ENCODE peak calls at places on chromosomes 6 and 20, in six cellular contexts. W is IMR-90, O is H1, X is neuronal stem cell, J is mesenchymal stem cell, V is trophoblast cell. Y is an unnamed sample. For H3K4me1, the result is how much of the 10 kb centered on the place peaks cover.

GRCh38 chr6:144410059-144410458 is 124.9 kb downstream of the UTRN start:
- DNase-seq in V (no peak), J (no peak), X (no peak), O (no peak), W (no peak), Y (no peak)

GRCh38 chr20:20497242-20497985 is 129.5 kb downstream of the INSM1 start:
- DNase-seq in X (no peak), W (no peak), V (no peak), O (no peak), J (no peak), Y (no peak)

GRCh38 chr6:84882768-84883766 is 118.7 kb upstream of the TBX18 start:
- DNase-seq in O (no peak), J (no peak), V (no peak), X (no peak), W (no peak), Y (no peak)

GRCh38 chr6:160378886-160379285 is 30.7 kb downstream of the SLC22A3 start:
- DNase-seq in V (no peak), W (no peak), O (no peak), X (no peak), J (no peak), Y (no peak)

GRCh38 chr6:113103618-113104390 is 753.3 kb upstream of the MARCKS start:
- DNase-seq in V (no peak), O (no peak), X (no peak), J (peak), W (peak), Y (no peak)

GRCh38 chr6:33692760-33693158 is 18.7 kb downstream of the UQCC2 start:
- DNase-seq in O (no peak), J (peak), X (no peak), W (peak), V (no peak), Y (no peak)

GRCh38 chr6:119533603-119534279 is 184.2 kb upstream of the MAN1A1 start:
- DNase-seq in X (no peak), W (peak), V (no peak), J (peak), O (no peak), Y (no peak)

GRCh38 chr20:13681248-13682125 is 42.8 kb upstream of the TASP1 start:
- DNase-seq in J (no peak), V (peak), O (no peak), W (no peak), X (no peak), Y (no peak)

GRCh38 chr6:149905371-149905910 is 7.5 kb upstream of the RAET1E start:
- DNase-seq in V (no peak), W (no peak), X (no peak), J (no peak), O (no peak), Y (no peak)

GRCh38 chr6:14211596-14211961 is 94.0 kb downstream of the CD83 start:
- DNase-seq in W (peak), X (peak), V (no peak), O (no peak), J (peak), Y (peak)

GRCh38 chr6:5111626-5112025 is 26.5 kb downstream of the PPP1R3G start:
- DNase-seq in O (no peak), V (no peak), X (no peak), W (no peak), J (no peak), Y (no peak)

GRCh38 chr6:41371461-41371991 is 36.1 kb downstream of the NCR2 start:
- DNase-seq in X (peak), J (peak), W (peak), O (peak), V (no peak), Y (peak)

GRCh38 chr6:101001012-101001411 is 119.9 kb upstream of the ASCC3 start:
- DNase-seq in X (no peak), W (no peak), J (no peak), V (no peak), O (no peak), Y (no peak)

GRCh38 chr6:52317841-52318581 is 33.5 kb upstream of the MCM3 start:
- DNase-seq in X (no peak), W (peak), J (peak), O (no peak), V (peak), Y (no peak)

GRCh38 chr6:53679446-53679933 is 13.9 kb upstream of the KLHL31 start:
- DNase-seq in V (no peak), X (no peak), J (peak), O (peak), W (peak), Y (peak)

GRCh38 chr20:57985278-57985677 is 243.2 kb downstream of the ANKRD60 start:
- DNase-seq in W (no peak), J (no peak), V (no peak), O (no peak), X (no peak), Y (no peak)

GRCh38 chr6:1600063-1600763 is 9.5 kb upstream of the FOXC1 start:
- DNase-seq in X (no peak), W (no peak), O (no peak), V (no peak), J (no peak), Y (no peak)

GRCh38 chr6:102918161-102918560 is 1524.7 kb downstream of the GRIK2 start:
- DNase-seq in X (no peak), J (no peak), V (no peak), O (no peak), W (no peak), Y (no peak)

GRCh38 chr6:7236312-7237209 is 76.4 kb downstream of the SSR1 start:
- DNase-seq in V (no peak), X (no peak), J (no peak), W (no peak), O (no peak), Y (no peak)

GRCh38 chr6:136250686-136251008 is 536 bp upstream of the MTFR2 start:
- DNase-seq in X (no peak), J (no peak), V (peak), W (no peak), O (no peak), Y (no peak)

GRCh38 chr6:169620171-169621125 is 81.4 kb downstream of the WDR27 start:
- DNase-seq in O (no peak), W (peak), V (peak), J (peak), X (no peak), Y (no peak)

GRCh38 chr20:2022163-2022562 is 28.3 kb upstream of the PDYN start:
- DNase-seq in W (no peak), V (no peak), O (no peak), X (no peak), J (no peak), Y (no peak)

GRCh38 chr20:45248609-45249008 is 5.8 kb downstream of the SLPI start:
- DNase-seq in W (no peak), V (no peak), J (no peak), O (no peak), X (no peak), Y (no peak)

GRCh38 chr6:107340881-107341280 is 118.5 kb downstream of the PDSS2 start:
- DNase-seq in O (no peak), J (no peak), W (no peak), V (no peak), X (no peak), Y (no peak)

GRCh38 chr6:82017316-82017715 is 230.2 kb downstream of the IBTK start:
- DNase-seq in J (peak), O (no peak), X (peak), W (peak), V (peak), Y (peak)

GRCh38 chr20:47989957-47990356 is 204.7 kb upstream of the SULF2 start:
- DNase-seq in X (no peak), V (no peak), O (no peak), W (no peak), J (peak), Y (no peak)

GRCh38 chr6:3088853-3089445 is 20.7 kb downstream of the RIPK1 start:
- DNase-seq in O (no peak), J (no peak), W (peak), V (no peak), X (no peak), Y (no peak)

GRCh38 chr20:45842169-45842812 is 8.7 kb downstream of the SNX21 start:
- DNase-seq in W (peak), O (no peak), J (peak), X (no peak), V (no peak), Y (no peak)

GRCh38 chr20:61877776-61878477 is 187.8 kb downstream of the TAF4 start:
- DNase-seq in O (no peak), J (no peak), W (no peak), X (no peak), V (no peak), Y (no peak)
- H3K18ac ChIP-seq in O (no peak), J (no peak), W (no peak), X (peak), V (no peak), Y (no peak)

DNA sequence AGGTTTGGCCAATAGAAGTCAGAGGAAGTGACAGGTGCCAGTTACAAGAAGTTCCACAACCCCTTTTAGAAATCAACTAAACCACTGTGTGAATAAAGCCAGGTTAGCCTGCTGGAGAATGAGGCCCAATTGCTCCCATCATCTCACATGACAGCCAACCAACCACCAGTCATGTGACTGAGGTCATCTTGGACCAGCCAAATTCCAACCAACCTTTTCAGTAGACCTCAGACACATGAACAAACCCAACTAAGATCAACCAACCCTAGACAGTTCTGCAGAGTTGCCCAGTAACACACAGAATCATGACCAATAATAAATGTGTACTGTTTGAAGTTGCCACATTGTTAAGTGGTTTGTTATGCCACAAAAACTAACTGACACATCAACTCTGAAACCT is 44.6 kb upstream of the GGTLC1 start:
- DNase-seq in J (no peak), O (no peak), W (no peak), X (no peak), V (no peak), Y (no peak)
- H2AFZ ChIP-seq in J (no peak), O (no peak), W (no peak), X (no peak), V (no peak), Y (no peak)

GRCh38 chr6:4103929-4104328 is 25.0 kb upstream of the FAM217A start:
- DNase-seq in V (peak), X (no peak), W (no peak), O (no peak), J (no peak), Y (no peak)

GRCh38 chr6:4102687-4103244 is 23.8 kb upstream of the FAM217A start:
- DNase-seq in X (no peak), V (no peak), O (no peak), W (no peak), J (no peak), Y (no peak)

GRCh38 chr6:4107873-4108272 is 27.5 kb downstream of the ECI2 start:
- DNase-seq in W (no peak), V (no peak), J (no peak), O (no peak), X (no peak), Y (no peak)

GRCh38 chr6:4108561-4109093 is 26.7 kb downstream of the ECI2 start:
- DNase-seq in W (no peak), O (no peak), V (no peak), X (no peak), J (no peak), Y (no peak)

DNA sequence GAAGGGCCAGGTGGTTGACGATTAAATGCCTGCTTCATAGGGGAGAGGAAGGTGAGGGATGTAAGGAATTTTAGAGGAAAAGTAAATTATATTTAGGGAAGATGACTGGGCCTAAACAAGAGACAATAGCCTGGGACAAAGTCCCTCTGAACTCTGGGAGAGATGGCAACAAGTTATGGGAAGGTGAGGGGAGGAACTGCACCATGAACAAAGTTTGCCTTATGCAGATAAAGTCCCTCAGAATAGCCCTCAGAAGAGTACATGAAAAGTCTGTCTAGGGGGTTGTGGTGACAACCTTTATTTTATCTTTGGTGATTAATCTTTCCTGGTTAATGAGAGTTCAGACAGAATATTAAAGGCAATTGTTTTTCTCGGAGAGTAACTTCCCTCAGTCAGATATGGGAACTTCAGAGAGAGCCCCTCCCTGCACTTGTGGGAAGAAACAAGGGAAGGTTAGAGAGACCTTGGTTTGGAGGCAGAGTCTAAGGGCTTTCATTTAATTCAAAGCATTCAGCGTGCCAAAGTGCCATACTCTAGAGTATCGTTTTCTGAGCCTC is 27.1 kb upstream of the FAM217A start:
- DNase-seq in V (no peak), O (no peak), W (no peak), J (no peak), X (no peak), Y (no peak)
- H3K4me1 ChIP-seq in V (under half), O (under half), W (under half), J (under half), X (under half), Y (under half)

GRCh38 chr6:73521351-73522254 is 771 bp upstream of the EEF1A1 start:
- DNase-seq in V (peak), W (peak), O (peak), J (peak), X (no peak), Y (no peak)

GRCh38 chr6:73516712-73517489 is 3.9 kb downstream of the EEF1A1 start:
- DNase-seq in J (peak), X (no peak), O (no peak), V (no peak), W (peak), Y (no peak)

GRCh38 chr6:73523434-73524123 is 2.7 kb upstream of the EEF1A1 start:
- DNase-seq in W (peak), O (peak), V (peak), X (no peak), J (no peak), Y (peak)

GRCh38 chr6:73519943-73520687 is 717 bp downstream of the EEF1A1 start:
- DNase-seq in O (peak), V (peak), J (peak), W (peak), X (no peak), Y (peak)

DNA sequence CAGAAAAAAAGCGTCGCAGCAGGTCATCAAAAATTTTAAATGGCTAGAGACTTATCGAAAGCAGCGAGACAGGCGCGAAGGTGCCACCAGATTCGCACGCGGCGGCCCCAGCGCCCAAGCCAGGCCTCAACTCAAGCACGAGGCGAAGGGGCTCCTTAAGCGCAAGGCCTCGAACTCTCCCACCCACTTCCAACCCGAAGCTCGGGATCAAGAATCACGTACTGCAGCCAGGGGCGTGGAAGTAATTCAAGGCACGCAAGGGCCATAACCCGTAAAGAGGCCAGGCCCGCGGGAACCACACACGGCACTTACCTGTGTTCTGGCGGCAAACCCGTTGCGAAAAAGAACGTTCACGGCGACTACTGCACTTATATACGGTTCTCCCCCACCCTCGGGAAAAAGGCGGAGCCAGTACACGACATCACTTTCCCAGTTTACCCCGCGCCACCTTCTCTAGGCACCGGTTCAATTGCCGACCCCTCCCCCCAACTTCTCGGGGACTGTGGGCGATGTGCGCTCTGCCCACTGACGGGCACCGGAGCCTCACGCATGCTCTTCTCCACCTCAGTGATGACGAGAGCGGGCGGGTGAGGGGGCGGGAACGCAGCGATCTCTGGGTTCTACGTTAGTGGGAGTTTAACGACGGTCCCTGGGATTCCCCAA is at the start of gene EEF1A1:
- DNase-seq in O (peak), X (peak), J (peak), W (peak), V (peak), Y (peak)
- H3K18ac ChIP-seq in O (peak), X (peak), J (peak), W (peak), V (peak), Y (peak)

DNA sequence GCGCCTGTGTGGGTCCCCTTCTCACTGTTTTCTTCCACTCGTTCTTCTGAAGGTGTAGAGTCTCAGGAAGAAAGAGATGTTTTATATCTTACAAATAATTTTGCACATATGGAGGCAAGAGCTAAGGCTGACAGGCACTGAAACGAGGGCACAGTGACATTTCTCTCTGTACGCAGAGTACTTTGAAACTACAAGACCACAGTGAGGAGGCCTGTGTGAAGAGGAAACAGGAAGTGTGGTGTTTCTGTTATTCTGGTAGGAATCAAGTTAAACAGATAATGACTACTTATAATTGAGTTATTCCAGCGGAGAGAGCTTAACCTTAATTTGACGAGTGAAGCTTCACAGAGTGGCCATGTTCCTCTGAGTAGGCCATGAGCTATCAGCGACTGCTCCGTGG is 4.8 kb downstream of the CDH4 start:
- DNase-seq in O (no peak), V (no peak), X (no peak), J (no peak), W (no peak), Y (no peak)
- H2AFZ ChIP-seq in O (no peak), V (no peak), X (no peak), J (no peak), W (no peak), Y (no peak)

GRCh38 chr6:38269773-38270172 is 370.0 kb downstream of the BTBD9 start:
- DNase-seq in W (no peak), O (no peak), V (no peak), J (peak), X (no peak), Y (no peak)

GRCh38 chr6:38272222-38272621 is 367.5 kb downstream of the BTBD9 start:
- DNase-seq in O (no peak), X (no peak), W (no peak), J (no peak), V (no peak), Y (no peak)

GRCh38 chr6:38273325-38273724 is 366.4 kb downstream of the BTBD9 start:
- DNase-seq in O (no peak), V (no peak), J (peak), X (no peak), W (peak), Y (no peak)

GRCh38 chr6:38270367-38270766 is 369.4 kb downstream of the BTBD9 start:
- DNase-seq in W (no peak), O (no peak), J (no peak), V (no peak), X (no peak), Y (no peak)

DNA sequence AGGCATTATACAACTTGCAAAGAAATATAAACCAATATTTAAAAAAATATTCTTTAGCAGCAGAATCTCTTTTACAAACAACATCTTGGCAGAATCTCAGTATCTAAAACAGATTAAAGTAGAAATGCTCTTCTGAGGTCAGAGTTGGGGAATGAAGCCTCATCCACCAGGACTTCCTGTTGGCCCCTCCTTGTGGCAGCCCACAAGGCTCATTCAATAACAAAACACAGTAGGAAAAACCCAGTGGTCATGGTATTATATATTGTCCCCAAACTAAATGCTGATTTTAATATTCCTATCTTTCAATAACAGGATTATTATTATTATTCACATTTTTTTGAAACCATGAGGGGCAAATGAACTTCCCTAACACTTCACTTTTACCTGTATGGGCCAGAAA is 368.6 kb downstream of the BTBD9 start:
- DNase-seq in J (peak), V (no peak), W (peak), O (no peak), X (no peak), Y (no peak)
- H3K4me1 ChIP-seq in J (under half), V (under half), W (under half), O (under half), X (under half), Y (under half)

GRCh38 chr20:38604873-38605303 is 3.3 kb downstream of the ARHGAP40 start:
- DNase-seq in V (no peak), W (peak), X (peak), J (peak), O (no peak), Y (no peak)
- H3K18ac ChIP-seq in V (no peak), W (no peak), X (no peak), J (no peak), O (no peak), Y (no peak)

DNA sequence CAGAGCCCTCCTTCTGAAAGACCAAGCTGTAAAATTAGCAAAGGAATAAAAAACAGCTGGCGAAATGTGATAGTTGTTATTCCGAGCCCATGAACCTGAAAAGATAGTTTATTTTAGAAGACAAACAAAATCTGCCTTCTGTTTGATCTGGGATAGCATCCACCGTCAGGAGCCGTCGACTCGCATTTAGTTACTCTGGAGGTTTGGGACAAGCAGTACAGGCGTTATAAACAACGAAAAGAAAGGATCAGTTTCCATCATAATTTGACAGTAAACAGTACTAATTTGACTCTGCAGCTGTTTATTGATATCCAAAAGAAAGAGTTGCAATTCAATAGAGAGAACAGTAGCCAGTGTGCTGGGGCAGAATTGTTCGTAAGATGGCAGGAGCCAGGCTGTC is 161.3 kb downstream of the CLIC5 start:
- DNase-seq in O (no peak), J (no peak), W (no peak), X (no peak), V (no peak), Y (no peak)
- H2AFZ ChIP-seq in O (no peak), J (no peak), W (no peak), X (no peak), V (no peak), Y (no peak)

Y was measured in H9.